ENCODE peak calls at places on chromosomes 5 and 9, in four cellular contexts. F is AG04450; L is CD8-positive, alpha-beta T cell; B is AG10803. Z is an unnamed sample.

GRCh38 chr9:38182321-38182720 is 113.3 kb upstream of the SHB start:
- DNase-seq in F (no peak), L (no peak), B (no peak), Z (peak; percentile 15)

GRCh38 chr5:119582987-119583386 is 46.4 kb upstream of the FAM170A start:
- DNase-seq in F (no peak), L (no peak), B (no peak), Z (no peak)

GRCh38 chr5:61280205-61280604 is 51.9 kb upstream of the ZSWIM6 start:
- DNase-seq in F (peak; percentile 64), L (no peak), B (peak; percentile 78), Z (no peak)

GRCh38 chr5:150535611-150536010 is 27.7 kb downstream of the NDST1 start:
- DNase-seq in F (no peak), L (no peak), B (no peak), Z (no peak)

GRCh38 chr5:39400711-39401385 is 23.9 kb downstream of the DAB2 start:
- DNase-seq in F (no peak), L (no peak), B (no peak), Z (no peak)

GRCh38 chr9:79193001-79193400 is 378.8 kb upstream of the TLE4 start:
- DNase-seq in F (peak; percentile 75), L (no peak), B (peak; percentile 82), Z (no peak)

GRCh38 chr5:98307811-98308210 is 465.7 kb upstream of the RGMB start:
- DNase-seq in F (peak; percentile 49), L (no peak), B (peak; percentile 60), Z (no peak)

GRCh38 chr5:112109331-112109993 is 309.6 kb downstream of the EPB41L4A start:
- DNase-seq in F (peak; percentile 83), L (no peak), B (peak; percentile 93), Z (no peak)

GRCh38 chr5:157193699-157194424 is 13.2 kb downstream of the ITK start:
- DNase-seq in F (no peak), L (no peak), B (no peak), Z (no peak)

GRCh38 chr9:135608294-135608998 is 30.9 kb downstream of the GLT6D1 start:
- DNase-seq in F (no peak), L (no peak), B (no peak), Z (no peak)

GRCh38 chr5:81838307-81838906 is 87.5 kb upstream of the SSBP2 start:
- DNase-seq in F (no peak), L (peak; percentile 7), B (peak; percentile 56), Z (no peak)

GRCh38 chr5:53874409-53874808 is 314.0 kb downstream of the NDUFS4 start:
- DNase-seq in F (no peak), L (no peak), B (peak; percentile 25), Z (no peak)

GRCh38 chr9:121593066-121593465 is 58.4 kb upstream of the DAB2IP start:
- DNase-seq in F (no peak), L (no peak), B (peak; percentile 13), Z (no peak)

GRCh38 chr5:18113724-18114123 is 479.5 kb downstream of the TAF11L14 start:
- DNase-seq in F (no peak), L (no peak), B (peak; percentile 5), Z (no peak)

GRCh38 chr5:134626369-134627014 is 6.1 kb downstream of the SAR1B start:
- DNase-seq in F (no peak), L (no peak), B (peak; percentile 12), Z (no peak)

GRCh38 chr9:101504188-101504587 is 29.5 kb upstream of the RNF20 start:
- DNase-seq in F (no peak), L (no peak), B (no peak), Z (no peak)

GRCh38 chr5:114237766-114238165 is 124.1 kb upstream of the KCNN2 start:
- DNase-seq in F (peak; percentile 83), L (no peak), B (peak; percentile 21), Z (no peak)

GRCh38 chr9:135809166-135809565 is 98.2 kb downstream of the CAMSAP1 start:
- DNase-seq in F (no peak), L (no peak), B (peak; percentile 63), Z (no peak)

GRCh38 chr5:151924564-151925395 is at the start of gene GLRA1:
- DNase-seq in F (peak; percentile 4), L (peak; percentile 27), B (peak; percentile 19), Z (no peak)

GRCh38 chr9:110410926-110411325 is 73.3 kb upstream of the TXNDC8 start:
- DNase-seq in F (no peak), L (no peak), B (no peak), Z (no peak)
- H3K4me3 ChIP-seq in F (no peak overlapping the region), L (no peak overlapping the region), B (no peak overlapping the region), Z (no peak overlapping the region)

GRCh38 chr5:147690595-147690994 is 91.9 kb downstream of the JAKMIP2 start:
- DNase-seq in F (no peak), L (no peak), B (no peak), Z (no peak)
- TF ChIP-seq CTCF in F (no peak), L (no peak), B (no peak), Z (peak; percentile 24)

GRCh38 chr5:163565931-163566608 is 60.7 kb downstream of the MAT2B start:
- DNase-seq in F (no peak), L (no peak), B (peak; percentile 28), Z (no peak)

GRCh38 chr5:163565492-163565891 is 60.1 kb downstream of the MAT2B start:
- DNase-seq in F (no peak), L (no peak), B (no peak), Z (no peak)

GRCh38 chr5:163563112-163563511 is 57.7 kb downstream of the MAT2B start:
- DNase-seq in F (no peak), L (no peak), B (no peak), Z (no peak)

GRCh38 chr5:163563880-163564279 is 58.5 kb downstream of the MAT2B start:
- DNase-seq in F (no peak), L (no peak), B (no peak), Z (no peak)

DNA sequence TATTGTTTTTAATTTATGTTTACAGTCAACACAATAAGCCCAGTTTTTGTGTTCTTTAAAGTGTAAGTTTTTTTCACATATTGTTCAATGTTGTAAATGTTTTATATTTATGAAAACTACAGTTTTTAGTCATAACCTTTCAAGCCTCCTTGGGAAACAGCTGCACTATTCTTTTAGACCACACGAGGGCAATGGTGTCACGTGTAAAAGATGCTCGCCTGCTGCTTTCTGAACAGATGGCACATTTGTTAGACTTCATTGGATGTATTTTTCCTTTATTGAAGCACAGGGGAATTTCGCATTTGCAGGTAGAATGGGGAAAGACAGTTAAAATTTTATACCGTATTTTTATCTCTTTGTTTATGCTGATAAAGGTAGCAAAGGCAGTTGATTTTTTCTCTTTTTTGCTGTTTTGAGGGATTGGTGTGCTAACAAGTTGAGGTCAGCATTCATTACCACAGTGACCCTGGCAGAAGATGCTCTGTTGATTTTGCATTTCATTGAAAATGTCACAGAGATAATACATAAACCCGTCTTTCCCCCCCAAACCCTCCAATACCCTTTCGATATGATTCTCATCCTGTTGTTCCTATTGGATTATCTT is 59.0 kb downstream of the MAT2B start:
- DNase-seq in F (peak; percentile 24), L (peak; percentile 39), B (peak; percentile 59), Z (peak; percentile 12)
- H3K4me3 ChIP-seq in F (no peak overlapping the region), L (no peak overlapping the region), B (no peak overlapping the region), Z (no peak overlapping the region)

GRCh38 chr5:41641621-41642020 is 131.2 kb upstream of the PLCXD3 start:
- DNase-seq in F (no peak), L (no peak), B (no peak), Z (no peak)
- TF ChIP-seq CTCF in F (peak; percentile 15), L (no peak), B (peak; percentile 26), Z (no peak)

DNA sequence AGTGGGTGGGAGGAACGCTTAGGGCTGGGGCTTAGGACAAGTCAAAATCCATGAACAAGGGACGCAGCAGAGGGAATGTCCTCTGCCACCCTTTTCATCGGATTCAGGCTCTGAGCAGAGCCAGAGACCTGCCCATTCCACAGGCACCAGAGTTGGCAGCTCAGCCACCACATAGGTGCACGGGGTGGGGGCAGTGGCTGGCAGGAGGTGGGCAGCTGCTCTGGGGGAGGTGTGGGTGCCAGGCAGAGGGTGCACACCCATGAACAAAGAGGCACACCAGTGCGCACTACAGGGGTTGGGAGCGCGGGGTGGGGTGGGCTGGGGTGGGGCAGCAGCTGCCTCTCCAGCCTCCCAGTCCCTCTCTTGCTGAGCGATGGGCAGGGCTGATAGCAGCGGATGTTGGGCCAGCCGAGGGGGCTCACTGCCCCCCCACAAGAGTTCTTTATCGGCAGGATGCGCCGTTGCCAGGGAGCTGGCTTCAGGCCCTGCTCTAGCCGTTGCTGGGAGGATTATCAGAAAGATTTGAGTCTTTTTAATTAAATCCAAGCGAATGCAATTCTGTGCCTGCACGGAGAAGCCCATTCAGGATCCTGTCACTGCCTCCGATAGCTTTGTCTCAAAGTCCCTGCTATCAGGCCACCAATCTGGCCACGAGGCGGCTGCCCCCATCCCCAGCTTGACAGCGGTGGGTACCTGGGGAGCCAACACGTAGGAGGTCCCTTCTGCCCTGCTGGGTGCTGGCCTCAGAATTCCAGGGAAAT is 64.3 kb upstream of the LMX1B start:
- DNase-seq in F (no peak), L (no peak), B (no peak), Z (no peak)
- H3K4me3 ChIP-seq in F (no peak overlapping the region), L (no peak overlapping the region), B (no peak overlapping the region), Z (no peak overlapping the region)

GRCh38 chr9:93379051-93379450 is 72.4 kb upstream of the FAM120A start:
- DNase-seq in F (no peak), L (no peak), B (no peak), Z (no peak)
- TF ChIP-seq CTCF in F (peak; percentile 34), L (no peak), B (peak; percentile 22), Z (peak; percentile 42)

GRCh38 chr5:173640166-173640804 is 23.8 kb upstream of the BOD1 start:
- DNase-seq in F (no peak), L (no peak), B (no peak), Z (no peak)

GRCh38 chr5:173637340-173637739 is 20.9 kb upstream of the BOD1 start:
- DNase-seq in F (no peak), L (no peak), B (no peak), Z (no peak)

GRCh38 chr5:173638631-173639030 is 22.2 kb upstream of the BOD1 start:
- DNase-seq in F (no peak), L (no peak), B (no peak), Z (no peak)

GRCh38 chr5:173641171-173641570 is 24.7 kb upstream of the BOD1 start:
- DNase-seq in F (no peak), L (no peak), B (no peak), Z (no peak)

GRCh38 chr5:173638126-173638525 is 21.7 kb upstream of the BOD1 start:
- DNase-seq in F (no peak), L (no peak), B (no peak), Z (no peak)
- H3K4me3 ChIP-seq in F (no peak overlapping the region), L (no peak overlapping the region), B (no peak overlapping the region), Z (no peak overlapping the region)

DNA sequence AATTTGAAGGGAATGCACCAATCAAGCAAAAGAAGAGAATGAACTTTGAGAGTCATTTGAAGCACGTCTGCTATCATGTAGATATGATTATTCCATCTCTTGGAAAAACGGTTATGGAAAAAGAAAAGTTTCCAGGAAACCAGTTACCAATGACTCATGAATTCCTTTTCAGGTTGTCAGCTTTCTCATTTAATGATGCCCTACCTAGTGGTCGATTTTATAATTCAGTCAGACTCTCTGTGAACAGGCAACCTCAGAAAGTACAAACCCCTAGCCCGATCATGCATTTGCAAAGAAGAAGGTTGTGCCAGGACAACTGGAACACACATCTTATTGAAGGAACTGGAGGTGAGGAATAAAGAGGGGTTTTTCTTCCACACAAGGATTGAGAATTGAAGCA is 355.1 kb upstream of the GRIA1 start:
- DNase-seq in F (no peak), L (no peak), B (no peak), Z (no peak)
- TF ChIP-seq CTCF in F (no peak), L (no peak), B (no peak), Z (no peak)

GRCh38 chr5:13403351-13403750 is 541.1 kb downstream of the DNAH5 start:
- DNase-seq in F (no peak), L (no peak), B (no peak), Z (no peak)
- H3K4me3 ChIP-seq in F (no peak overlapping the region), L (no peak overlapping the region), B (no peak overlapping the region), Z (no peak overlapping the region)

Z was measured in GM12864.